ENCODE peak calls at places on chromosomes 12 and 14, in four cellular contexts. V, F, H and R are unnamed samples. For H3K36me3, the result is how much of the 10 kb centered on the place peaks cover.

GRCh38 chr12:6937481-6938352 is 5.9 kb upstream of the RNU7-1 start:
- DNase-seq in V (peak), F (peak), H (peak), R (peak)

GRCh38 chr12:49126852-49127763 is 4.1 kb downstream of the TUBA1B start:
- DNase-seq in V (no peak), F (no peak), H (no peak), R (no peak)

GRCh38 chr14:79044894-79045624 is 874.9 kb downstream of the NRXN3 start:
- DNase-seq in V (no peak), F (peak), H (no peak), R (no peak)

GRCh38 chr12:38878986-38879385 is 26.4 kb downstream of the CPNE8 start:
- DNase-seq in V (no peak), F (no peak), H (no peak), R (no peak)

GRCh38 chr12:25833657-25834056 is 124.8 kb upstream of the RASSF8 start:
- DNase-seq in V (no peak), F (no peak), H (no peak), R (no peak)

GRCh38 chr12:76064904-76065303 is 19.6 kb downstream of the NAP1L1 start:
- DNase-seq in V (no peak), F (no peak), H (no peak), R (no peak)

GRCh38 chr12:62472472-62472871 is 5.8 kb downstream of the MON2 start:
- DNase-seq in V (no peak), F (no peak), H (no peak), R (no peak)

GRCh38 chr12:27922591-27923139 is 49.9 kb downstream of the PTHLH start:
- DNase-seq in V (no peak), F (peak), H (no peak), R (no peak)

GRCh38 chr14:53152909-53153701 is at the start of gene DDHD1:
- DNase-seq in V (peak), F (peak), H (peak), R (peak)

GRCh38 chr12:74885775-74886174 is 323.9 kb downstream of the KCNC2 start:
- DNase-seq in V (no peak), F (no peak), H (no peak), R (no peak)

GRCh38 chr12:42396473-42397259 is 70.7 kb downstream of the PPHLN1 start:
- DNase-seq in V (no peak), F (no peak), H (no peak), R (no peak)

GRCh38 chr14:44988694-44989093 is 26.7 kb downstream of the TOGARAM1 start:
- DNase-seq in V (no peak), F (no peak), H (no peak), R (peak)

GRCh38 chr12:124919646-124920352 is 5.3 kb upstream of the UBC start:
- DNase-seq in V (no peak), F (peak), H (no peak), R (no peak)

GRCh38 chr14:73567951-73568885 is 795 bp upstream of the ACOT2 start:
- DNase-seq in V (no peak), F (peak), H (no peak), R (no peak)

GRCh38 chr14:55454264-55455151 is 14.1 kb upstream of the TBPL2 start:
- DNase-seq in V (no peak), F (peak), H (peak), R (peak)

GRCh38 chr12:18428416-18428815 is 167.1 kb downstream of the PIK3C2G start:
- DNase-seq in V (no peak), F (peak), H (no peak), R (no peak)

GRCh38 chr12:66804555-66804954 is 125.7 kb upstream of the GRIP1 start:
- DNase-seq in V (no peak), F (no peak), H (no peak), R (no peak)

GRCh38 chr14:93011650-93012317 is 88.8 kb downstream of the CHGA start:
- DNase-seq in V (no peak), F (no peak), H (no peak), R (no peak)

GRCh38 chr12:27974735-27975221 is 2.2 kb upstream of the PTHLH start:
- DNase-seq in V (no peak), F (no peak), H (no peak), R (no peak)

GRCh38 chr12:71694099-71694820 is 8.4 kb downstream of the TMEM19 start:
- DNase-seq in V (no peak), F (peak), H (no peak), R (no peak)

GRCh38 chr12:77746108-77746507 is 84.6 kb upstream of the NAV3 start:
- DNase-seq in V (no peak), F (peak), H (no peak), R (no peak)

GRCh38 chr12:52372216-52373154 is 5.2 kb upstream of the KRT85 start:
- DNase-seq in V (peak), F (peak), H (peak), R (peak)

GRCh38 chr12:11795910-11796459 is 146.5 kb downstream of the ETV6 start:
- DNase-seq in V (no peak), F (peak), H (peak), R (no peak)

GRCh38 chr12:56377310-56377988 is 14.8 kb upstream of the APOF start:
- DNase-seq in V (no peak), F (no peak), H (peak), R (no peak)

GRCh38 chr12:953776-954175 is 4.3 kb upstream of the RAD52 start:
- DNase-seq in V (no peak), F (peak), H (no peak), R (no peak)

GRCh38 chr14:51610766-51611165 is 40.9 kb upstream of the FRMD6 start:
- DNase-seq in V (no peak), F (peak), H (no peak), R (no peak)

GRCh38 chr12:98644433-98644711 is 216 bp downstream of the IKBIP start:
- DNase-seq in V (no peak), F (no peak), H (peak), R (no peak)

GRCh38 chr14:100192250-100192671 is 32.8 kb upstream of the DEGS2 start:
- DNase-seq in V (no peak), F (no peak), H (no peak), R (peak)

GRCh38 chr12:85920324-85920947 is 46.3 kb downstream of the NTS start:
- DNase-seq in V (no peak), F (peak), H (peak), R (no peak)

GRCh38 chr14:23483216-23483854 is 13.8 kb downstream of the NGDN start:
- DNase-seq in V (no peak), F (peak), H (no peak), R (no peak)

GRCh38 chr12:88706286-88706685 is 126.0 kb upstream of the KITLG start:
- DNase-seq in V (no peak), F (peak), H (no peak), R (no peak)

GRCh38 chr14:39265741-39266588 is 32.2 kb downstream of the MIA2 start:
- DNase-seq in V (no peak), F (peak), H (peak), R (peak)

GRCh38 chr12:3838065-3838464 is 35.1 kb downstream of the PARP11 start:
- DNase-seq in V (no peak), F (no peak), H (no peak), R (no peak)

GRCh38 chr12:2336409-2336829 is 283.6 kb downstream of the CACNA1C start:
- DNase-seq in V (no peak), F (peak), H (peak), R (no peak)

GRCh38 chr14:104009297-104009696 is 67.0 kb upstream of the RD3L start:
- DNase-seq in V (no peak), F (no peak), H (no peak), R (no peak)

GRCh38 chr14:104732931-104733681 is 9.1 kb downstream of the ADSS1 start:
- DNase-seq in V (no peak), F (no peak), H (no peak), R (peak)

GRCh38 chr14:44962573-44963528 is 861 bp downstream of the TOGARAM1 start:
- DNase-seq in V (peak), F (peak), H (no peak), R (peak)

GRCh38 chr14:89011727-89012271 is 187.3 kb downstream of the TTC8 start:
- DNase-seq in V (no peak), F (no peak), H (no peak), R (no peak)

GRCh38 chr12:53994691-53995310 is 5.2 kb upstream of the HOXC9 start:
- DNase-seq in V (no peak), F (no peak), H (no peak), R (no peak)
- H3K4me3 ChIP-seq in V (peak), F (no peak), H (peak), R (peak)

GRCh38 chr12:45969084-45969483 is 21.3 kb downstream of the SCAF11 start:
- DNase-seq in V (no peak), F (peak), H (no peak), R (no peak)

GRCh38 chr12:45962553-45963325 is 27.6 kb downstream of the SCAF11 start:
- DNase-seq in V (no peak), F (peak), H (no peak), R (no peak)

GRCh38 chr12:45966486-45966885 is 23.9 kb downstream of the SCAF11 start:
- DNase-seq in V (no peak), F (peak), H (no peak), R (no peak)
- H3K36me3 ChIP-seq in V (under half), F (under half), H (under half), R (under half)

DNA sequence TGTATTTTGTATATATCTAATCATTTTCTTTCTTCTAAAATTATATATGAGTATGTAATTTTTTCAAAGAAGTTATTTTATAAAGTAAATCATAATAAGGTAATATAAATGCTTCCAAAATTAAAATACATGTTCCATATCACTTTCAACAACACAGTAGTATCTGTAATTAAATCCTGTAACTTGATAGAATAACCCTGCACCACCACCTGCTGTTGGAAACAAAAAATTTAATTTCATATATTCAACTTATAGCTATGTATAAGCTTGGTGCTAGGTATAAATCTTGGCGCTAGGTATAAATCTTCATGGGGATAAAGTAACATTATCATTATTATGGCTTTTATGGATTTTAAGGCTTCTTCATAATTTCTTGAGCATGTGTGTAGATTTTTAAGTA is 149.7 kb upstream of the DCN start:
- DNase-seq in V (no peak), F (no peak), H (no peak), R (no peak)
- TF ChIP-seq CTCF in V (no peak), F (peak), H (no peak), R (no peak)

GRCh38 chr12:95605875-95606274 is 54.6 kb upstream of the USP44 start:
- DNase-seq in V (no peak), F (peak), H (no peak), R (no peak)

GRCh38 chr12:95607642-95608041 is 56.4 kb upstream of the USP44 start:
- DNase-seq in V (no peak), F (no peak), H (no peak), R (no peak)

GRCh38 chr12:95611676-95612309 is 60.5 kb upstream of the USP44 start:
- DNase-seq in V (no peak), F (peak), H (peak), R (no peak)

GRCh38 chr12:95605087-95605486 is 53.8 kb upstream of the USP44 start:
- DNase-seq in V (no peak), F (peak), H (no peak), R (no peak)

DNA sequence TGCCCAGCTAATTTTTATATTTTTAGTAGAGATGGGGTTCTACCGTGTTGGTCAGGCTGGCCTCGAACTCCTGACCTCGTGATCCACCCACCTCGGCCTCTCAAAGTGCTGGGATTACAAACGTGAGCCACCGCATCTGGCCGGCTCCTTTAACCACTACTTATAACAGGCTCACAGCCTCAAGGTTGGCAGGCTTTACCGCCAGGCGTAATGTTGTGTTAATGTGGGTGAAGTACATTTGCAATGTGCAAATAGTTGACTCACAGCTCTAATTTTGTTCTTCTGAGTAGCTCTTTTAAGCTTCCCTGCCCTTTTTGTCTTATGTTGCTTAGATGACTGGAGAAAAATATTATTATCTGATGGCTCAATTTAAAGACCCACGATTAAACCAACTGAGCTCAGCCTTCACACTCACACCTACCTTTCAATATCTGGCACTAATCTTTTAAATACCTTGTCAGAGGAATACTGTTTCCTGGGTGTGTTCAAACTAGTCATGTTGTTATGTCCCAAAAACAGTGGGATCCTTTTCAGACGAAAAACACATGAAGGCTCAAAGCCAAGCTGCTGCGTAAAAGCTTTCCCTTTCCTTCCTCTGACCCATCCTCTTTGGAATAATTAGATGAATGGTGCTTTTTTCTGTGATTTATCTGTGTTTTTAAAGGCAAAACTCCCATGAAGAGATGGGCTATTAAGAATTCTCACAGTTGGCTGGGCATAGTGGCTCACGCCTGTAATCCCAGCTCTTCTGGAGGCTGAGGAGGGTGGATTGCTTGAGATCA is 57.2 kb upstream of the USP44 start:
- DNase-seq in V (peak), F (peak), H (no peak), R (peak)
- H3K4me3 ChIP-seq in V (no peak), F (no peak), H (no peak), R (no peak)

GRCh38 chr12:57511588-57512325 is 8.6 kb downstream of the DDIT3 start:
- DNase-seq in V (no peak), F (no peak), H (no peak), R (no peak)

GRCh38 chr12:57513266-57513665 is 7.0 kb downstream of the DDIT3 start:
- DNase-seq in V (no peak), F (no peak), H (no peak), R (no peak)

GRCh38 chr12:57512665-57513064 is 7.6 kb downstream of the DDIT3 start:
- DNase-seq in V (no peak), F (no peak), H (no peak), R (no peak)

GRCh38 chr12:57514720-57515467 is 5.4 kb downstream of the DDIT3 start:
- DNase-seq in V (no peak), F (no peak), H (no peak), R (no peak)

DNA sequence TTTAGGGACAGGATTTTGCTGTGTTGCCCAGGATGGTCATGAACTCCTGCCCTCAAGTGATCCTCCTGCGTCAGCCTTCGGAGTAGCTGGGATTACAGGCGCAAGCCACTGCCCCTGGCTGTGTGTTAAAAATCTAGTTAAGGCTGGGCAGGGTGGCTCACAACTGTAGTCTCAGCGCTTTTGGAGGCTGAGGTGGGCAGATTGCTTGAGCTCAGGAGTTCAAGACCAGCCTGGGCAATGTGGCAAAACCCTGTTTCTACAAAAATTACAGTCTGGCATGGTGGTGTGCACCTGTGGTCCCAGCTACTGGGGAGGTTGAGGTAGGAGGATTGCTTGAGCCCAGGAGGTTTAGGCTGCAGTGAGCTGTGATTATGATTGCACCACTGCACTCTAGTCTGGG is 9.2 kb downstream of the DDIT3 start:
- DNase-seq in V (no peak), F (no peak), H (no peak), R (no peak)
- H3K36me3 ChIP-seq in V (under half), F (under half), H (under half), R (under half)

GRCh38 chr12:114409796-114410520 is 4.0 kb upstream of the TBX5 start:
- DNase-seq in V (no peak), F (no peak), H (no peak), R (no peak)

GRCh38 chr12:114411081-114411836 is 5.3 kb upstream of the TBX5 start:
- DNase-seq in V (no peak), F (no peak), H (no peak), R (no peak)

GRCh38 chr12:114412825-114413749 is 7.1 kb upstream of the TBX5 start:
- DNase-seq in V (no peak), F (no peak), H (no peak), R (no peak)

GRCh38 chr12:114414031-114414865 is 8.3 kb upstream of the TBX5 start:
- DNase-seq in V (no peak), F (no peak), H (no peak), R (no peak)

GRCh38 chr12:114412307-114412706 is 6.4 kb upstream of the TBX5 start:
- DNase-seq in V (no peak), F (no peak), H (no peak), R (no peak)
- TF ChIP-seq CTCF in V (no peak), F (no peak), H (no peak), R (no peak)

GRCh38 chr14:102544034-102544744 is 34.6 kb upstream of the ANKRD9 start:
- DNase-seq in V (no peak), F (no peak), H (no peak), R (no peak)
- H3K4me3 ChIP-seq in V (peak), F (no peak), H (no peak), R (peak)

DNA sequence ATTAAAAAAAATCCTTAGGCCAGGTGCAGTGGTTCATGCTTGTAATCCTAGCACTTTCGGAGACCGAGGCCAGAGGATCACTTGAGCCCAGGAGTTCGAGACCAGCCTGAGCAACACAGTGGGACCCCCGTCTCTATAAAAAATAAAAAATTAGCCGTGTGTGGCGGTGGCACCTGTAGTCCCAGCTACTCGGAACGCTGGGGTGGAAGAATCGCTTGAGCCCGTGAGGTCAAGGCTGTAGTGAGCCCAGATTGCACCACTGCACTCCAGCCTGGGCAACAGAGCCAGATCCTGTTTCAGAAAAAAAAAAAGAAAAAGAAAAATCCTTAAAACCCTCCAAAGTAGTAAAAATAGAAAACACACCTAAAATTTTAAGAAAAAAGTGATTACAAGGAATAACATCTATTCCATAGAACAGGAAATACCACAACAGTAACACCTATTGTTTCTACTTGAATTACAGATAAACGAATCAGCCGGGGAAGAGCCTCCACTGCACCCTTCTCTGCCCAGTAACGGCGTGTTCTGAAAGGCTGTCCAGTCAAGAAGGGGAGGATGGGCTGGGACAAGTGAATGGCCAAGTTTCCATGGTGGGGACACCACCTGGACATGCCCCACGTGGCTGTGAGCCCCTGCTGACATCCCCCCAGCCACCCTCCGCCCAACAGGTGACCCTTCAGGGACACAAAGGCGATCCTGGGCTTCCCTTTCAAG is 17.8 kb downstream of the POLE start:
- DNase-seq in V (no peak), F (no peak), H (no peak), R (no peak)
- H3K36me3 ChIP-seq in V (under half), F (under half), H (half or more), R (half or more)